ENCODE peak calls at places on chromosomes 2 and 18, in eight cellular contexts. P is DMS153; K is choroid plexus epithelial cell; F is iris pigment epithelial cell; J is stimulated activated effector memory CD8-positive, alpha-beta T cell treated with anti-CD3 and anti-CD28 coated beads, Interleukin-12 subunit alpha, Interleukin-12 subunit beta, amount 100 ng/mL, for 72 hours; U is fibroblast of lung; Q is KG1; L is astrocyte of the spinal cord. G is an unnamed sample.

GRCh38 chr2:216539791-216540241 is 41.2 kb downstream of the RPL37A start:
- DNase-seq in P (peak; percentile 93), K (no peak), F (no peak), J (no peak), U (peak; percentile 20), Q (no peak), L (no peak), G (peak; percentile 46)

GRCh38 chr2:17878222-17879136 is at the start of gene KCNS3:
- DNase-seq in P (peak; percentile 29), K (peak; percentile 19), F (peak; percentile 17), J (peak; percentile 54), U (peak; percentile 21), Q (no peak), L (peak; percentile 8), G (peak; percentile 25)

GRCh38 chr2:175432021-175432420 is 250.5 kb upstream of the ATP5MC3 start:
- DNase-seq in P (peak; percentile 95), K (no peak), F (no peak), J (no peak), U (no peak), Q (no peak), L (no peak), G (no peak)

GRCh38 chr2:172295677-172296076 is 131.7 kb upstream of the ITGA6 start:
- DNase-seq in P (no peak), K (no peak), F (no peak), J (no peak), U (no peak), Q (no peak), L (no peak), G (no peak)

GRCh38 chr2:10235099-10235908 is 67.4 kb upstream of the HPCAL1 start:
- DNase-seq in P (no peak), K (no peak), F (no peak), J (no peak), U (peak; percentile 44), Q (no peak), L (no peak), G (peak; percentile 12)

GRCh38 chr2:1677833-1678165 is 66.5 kb downstream of the PXDN start:
- DNase-seq in P (no peak), K (no peak), F (no peak), J (no peak), U (no peak), Q (no peak), L (no peak), G (no peak)

GRCh38 chr18:49301608-49302007 is 158.8 kb downstream of the DYM start:
- DNase-seq in P (no peak), K (no peak), F (no peak), J (no peak), U (no peak), Q (no peak), L (no peak), G (no peak)

GRCh38 chr18:24514439-24514838 is 54.0 kb downstream of the HRH4 start:
- DNase-seq in P (no peak), K (peak; percentile 44), F (peak; percentile 67), J (no peak), U (peak; percentile 36), Q (no peak), L (peak; percentile 43), G (no peak)

GRCh38 chr2:48423376-48423775 is 106.6 kb upstream of the STON1 start:
- DNase-seq in P (no peak), K (peak; percentile 67), F (peak; percentile 92), J (no peak), U (peak; percentile 85), Q (no peak), L (peak; percentile 74), G (no peak)

GRCh38 chr2:70029814-70030409 is 57.4 kb upstream of the PCBP1 start:
- DNase-seq in P (no peak), K (peak; percentile 83), F (peak; percentile 80), J (no peak), U (peak; percentile 36), Q (no peak), L (peak; percentile 24), G (peak; percentile 74)

GRCh38 chr18:23563377-23564043 is 22.8 kb downstream of the NPC1 start:
- DNase-seq in P (no peak), K (peak; percentile 82), F (peak; percentile 82), J (no peak), U (peak; percentile 74), Q (no peak), L (peak; percentile 32), G (no peak)

GRCh38 chr2:239400000-239400831 is 604 bp downstream of the HDAC4 start:
- DNase-seq in P (no peak), K (peak; percentile 24), F (peak; percentile 33), J (peak; percentile 57), U (no peak), Q (no peak), L (no peak), G (peak; percentile 26)

GRCh38 chr18:832085-832681 is 20.1 kb upstream of the YES1 start:
- DNase-seq in P (peak; percentile 44), K (peak; percentile 58), F (no peak), J (no peak), U (no peak), Q (no peak), L (no peak), G (no peak)

GRCh38 chr2:157838442-157839161 is 37.5 kb downstream of the ACVR1 start:
- DNase-seq in P (peak; percentile 57), K (peak; percentile 92), F (peak; percentile 91), J (no peak), U (peak; percentile 88), Q (peak; percentile 30), L (peak; percentile 88), G (no peak)

GRCh38 chr2:225070811-225071210 is 28.5 kb upstream of the DOCK10 start:
- DNase-seq in P (no peak), K (no peak), F (no peak), J (no peak), U (no peak), Q (no peak), L (no peak), G (no peak)

GRCh38 chr2:100978582-100979051 is 23.5 kb upstream of the RPL31 start:
- DNase-seq in P (no peak), K (no peak), F (peak; percentile 15), J (no peak), U (peak; percentile 68), Q (no peak), L (peak; percentile 61), G (peak; percentile 31)

GRCh38 chr18:42310956-42311355 is 355.9 kb downstream of the PIK3C3 start:
- DNase-seq in P (no peak), K (peak; percentile 7), F (peak; percentile 12), J (no peak), U (peak; percentile 33), Q (no peak), L (no peak), G (no peak)

GRCh38 chr18:79928563-79928960 is 22.9 kb downstream of the SLC66A2 start:
- DNase-seq in P (no peak), K (no peak), F (no peak), J (no peak), U (no peak), Q (no peak), L (no peak), G (peak; percentile 2)

GRCh38 chr2:216519154-216519762 is 20.6 kb downstream of the RPL37A start:
- DNase-seq in P (peak; percentile 73), K (peak; percentile 95), F (peak; percentile 87), J (peak; percentile 65), U (peak; percentile 75), Q (peak; percentile 62), L (peak; percentile 87), G (peak; percentile 51)

GRCh38 chr2:127025357-127026062 is 81.4 kb downstream of the BIN1 start:
- DNase-seq in P (peak; percentile 73), K (peak; percentile 97), F (peak; percentile 99), J (peak; percentile 89), U (peak; percentile 95), Q (peak; percentile 57), L (peak; percentile 81), G (peak; percentile 64)

GRCh38 chr2:200600549-200601212 is 14.9 kb downstream of the AOX1 start:
- DNase-seq in P (no peak), K (peak; percentile 57), F (peak; percentile 88), J (no peak), U (peak; percentile 66), Q (no peak), L (peak; percentile 35), G (no peak)

GRCh38 chr2:240746671-240747070 is 55.0 kb downstream of the AQP12A start:
- DNase-seq in P (no peak), K (no peak), F (no peak), J (no peak), U (no peak), Q (no peak), L (no peak), G (no peak)

GRCh38 chr18:50877545-50878265 is 1.2 kb upstream of the ME2 start:
- DNase-seq in P (no peak), K (no peak), F (no peak), J (no peak), U (no peak), Q (no peak), L (no peak), G (no peak)

GRCh38 chr2:141927536-141927935 is 203.3 kb downstream of the LRP1B start:
- DNase-seq in P (no peak), K (peak; percentile 21), F (peak; percentile 22), J (no peak), U (peak; percentile 57), Q (no peak), L (peak; percentile 14), G (no peak)

GRCh38 chr2:158619496-158619895 is 162.7 kb downstream of the PKP4 start:
- DNase-seq in P (no peak), K (peak; percentile 67), F (peak; percentile 70), J (no peak), U (peak; percentile 70), Q (no peak), L (peak; percentile 60), G (no peak)

GRCh38 chr2:179702912-179703311 is 158.5 kb downstream of the ZNF385B start:
- DNase-seq in P (no peak), K (no peak), F (no peak), J (no peak), U (no peak), Q (no peak), L (no peak), G (no peak)

GRCh38 chr2:2577366-2577765 is 246.3 kb upstream of the MYT1L start:
- DNase-seq in P (peak; percentile 65), K (no peak), F (no peak), J (no peak), U (no peak), Q (no peak), L (no peak), G (no peak)

GRCh38 chr2:99857867-99858444 is 284.4 kb downstream of the AFF3 start:
- DNase-seq in P (no peak), K (no peak), F (no peak), J (no peak), U (no peak), Q (no peak), L (no peak), G (no peak)

GRCh38 chr2:40579247-40579646 is 127.4 kb upstream of the SLC8A1 start:
- DNase-seq in P (no peak), K (no peak), F (no peak), J (no peak), U (no peak), Q (no peak), L (no peak), G (no peak)

GRCh38 chr2:26016012-26016742 is 17.7 kb upstream of the RAB10 start:
- DNase-seq in P (no peak), K (no peak), F (no peak), J (no peak), U (no peak), Q (no peak), L (no peak), G (no peak)

GRCh38 chr18:27609221-27609620 is 424.1 kb upstream of the CHST9 start:
- DNase-seq in P (no peak), K (peak; percentile 28), F (peak; percentile 32), J (no peak), U (peak; percentile 74), Q (no peak), L (peak; percentile 29), G (no peak)

GRCh38 chr2:226352941-226353558 is 446.6 kb downstream of the IRS1 start:
- DNase-seq in P (no peak), K (no peak), F (no peak), J (no peak), U (no peak), Q (no peak), L (no peak), G (no peak)

GRCh38 chr2:200064879-200065278 is 109.5 kb downstream of the MAIP1 start:
- DNase-seq in P (no peak), K (no peak), F (no peak), J (no peak), U (no peak), Q (no peak), L (no peak), G (no peak)

GRCh38 chr2:61978522-61978921 is 73.0 kb downstream of the COMMD1 start:
- DNase-seq in P (no peak), K (peak; percentile 23), F (peak; percentile 61), J (no peak), U (no peak), Q (peak; percentile 49), L (no peak), G (no peak)

G was measured in uterus.